ENCODE peak calls at places on chromosomes 2 and 18, in seven cellular contexts. One of them, this sample, is unnamed.

GRCh38 chr2:25125189-25125588 is 43.2 kb downstream of the POMC start:
- DNase-seq in dorsolateral prefrontal cortex: no peak
- DNase-seq in fibroblast of lung: no peak
- DNase-seq in mucosa of descending colon: no peak
- DNase-seq in cardiac muscle cell: no peak
- DNase-seq in GM12864: no peak
- DNase-seq in upper lobe of left lung: no peak
- DNase-seq in this sample: no peak

GRCh38 chr2:20621366-20622295 is 29.3 kb downstream of the HS1BP3 start:
- DNase-seq in GM12864: no peak
- DNase-seq in upper lobe of left lung: no peak
- DNase-seq in cardiac muscle cell: no peak
- DNase-seq in fibroblast of lung: no peak
- DNase-seq in mucosa of descending colon: peak; percentile 39
- DNase-seq in dorsolateral prefrontal cortex: peak; percentile 2
- DNase-seq in this sample: no peak

GRCh38 chr2:200794143-200794542 is 17.6 kb upstream of the BZW1 start:
- DNase-seq in upper lobe of left lung: no peak
- DNase-seq in dorsolateral prefrontal cortex: no peak
- DNase-seq in fibroblast of lung: no peak
- DNase-seq in cardiac muscle cell: no peak
- DNase-seq in GM12864: no peak
- DNase-seq in mucosa of descending colon: no peak
- DNase-seq in this sample: no peak

GRCh38 chr18:46224181-46224775 is 120.1 kb downstream of the HAUS1 start:
- DNase-seq in cardiac muscle cell: no peak
- DNase-seq in mucosa of descending colon: no peak
- DNase-seq in fibroblast of lung: peak; percentile 60
- DNase-seq in upper lobe of left lung: no peak
- DNase-seq in dorsolateral prefrontal cortex: no peak
- DNase-seq in GM12864: no peak
- DNase-seq in this sample: no peak

GRCh38 chr2:201432551-201433388 is 18.5 kb downstream of the TRAK2 start:
- DNase-seq in dorsolateral prefrontal cortex: no peak
- DNase-seq in fibroblast of lung: peak; percentile 59
- DNase-seq in upper lobe of left lung: no peak
- DNase-seq in mucosa of descending colon: no peak
- DNase-seq in cardiac muscle cell: no peak
- DNase-seq in GM12864: no peak
- DNase-seq in this sample: no peak

GRCh38 chr2:212912445-212913103 is 238.8 kb downstream of the IKZF2 start:
- DNase-seq in fibroblast of lung: peak; percentile 63
- DNase-seq in cardiac muscle cell: no peak
- DNase-seq in dorsolateral prefrontal cortex: no peak
- DNase-seq in mucosa of descending colon: peak; percentile 66
- DNase-seq in GM12864: no peak
- DNase-seq in upper lobe of left lung: no peak
- DNase-seq in this sample: no peak

GRCh38 chr2:12232876-12233275 is 483.9 kb upstream of the TRIB2 start:
- DNase-seq in fibroblast of lung: no peak
- DNase-seq in dorsolateral prefrontal cortex: no peak
- DNase-seq in cardiac muscle cell: no peak
- DNase-seq in GM12864: no peak
- DNase-seq in upper lobe of left lung: no peak
- DNase-seq in mucosa of descending colon: no peak
- DNase-seq in this sample: no peak

GRCh38 chr2:164841719-164842623 is at the start of gene COBLL1:
- DNase-seq in fibroblast of lung: peak; percentile 67
- DNase-seq in upper lobe of left lung: peak; percentile 80
- DNase-seq in cardiac muscle cell: peak; percentile 87
- DNase-seq in GM12864: no peak
- DNase-seq in dorsolateral prefrontal cortex: peak; percentile 59
- DNase-seq in mucosa of descending colon: peak; percentile 86
- DNase-seq in this sample: peak; percentile 56

GRCh38 chr2:16861154-16861929 is 195.7 kb upstream of the CYRIA start:
- DNase-seq in mucosa of descending colon: no peak
- DNase-seq in dorsolateral prefrontal cortex: no peak
- DNase-seq in GM12864: no peak
- DNase-seq in upper lobe of left lung: no peak
- DNase-seq in fibroblast of lung: peak; percentile 78
- DNase-seq in cardiac muscle cell: no peak
- DNase-seq in this sample: no peak

GRCh38 chr2:231190531-231191197 is 7.8 kb upstream of the ARMC9 start:
- DNase-seq in fibroblast of lung: peak; percentile 66
- DNase-seq in GM12864: no peak
- DNase-seq in cardiac muscle cell: no peak
- DNase-seq in dorsolateral prefrontal cortex: peak; percentile 37
- DNase-seq in upper lobe of left lung: peak; percentile 61
- DNase-seq in mucosa of descending colon: peak; percentile 72
- DNase-seq in this sample: no peak

GRCh38 chr2:236754234-236754924 is 184.8 kb downstream of the ACKR3 start:
- DNase-seq in fibroblast of lung: no peak
- DNase-seq in cardiac muscle cell: no peak
- DNase-seq in GM12864: no peak
- DNase-seq in upper lobe of left lung: no peak
- DNase-seq in mucosa of descending colon: no peak
- DNase-seq in dorsolateral prefrontal cortex: no peak
- DNase-seq in this sample: no peak

GRCh38 chr2:230898661-230899091 is 26.4 kb downstream of the GPR55 start:
- DNase-seq in upper lobe of left lung: peak; percentile 6
- DNase-seq in cardiac muscle cell: no peak
- DNase-seq in GM12864: no peak
- DNase-seq in fibroblast of lung: no peak
- DNase-seq in mucosa of descending colon: peak; percentile 43
- DNase-seq in dorsolateral prefrontal cortex: no peak
- DNase-seq in this sample: no peak

GRCh38 chr2:71586471-71586870 is 133.1 kb downstream of the DYSF start:
- DNase-seq in dorsolateral prefrontal cortex: no peak
- DNase-seq in cardiac muscle cell: no peak
- DNase-seq in fibroblast of lung: no peak
- DNase-seq in mucosa of descending colon: no peak
- DNase-seq in GM12864: no peak
- DNase-seq in upper lobe of left lung: no peak
- DNase-seq in this sample: no peak

GRCh38 chr2:218291318-218291933 is 877 bp downstream of the TMBIM1 start:
- DNase-seq in mucosa of descending colon: no peak
- DNase-seq in fibroblast of lung: no peak
- DNase-seq in GM12864: no peak
- DNase-seq in dorsolateral prefrontal cortex: no peak
- DNase-seq in cardiac muscle cell: no peak
- DNase-seq in upper lobe of left lung: peak; percentile 67
- DNase-seq in this sample: no peak

GRCh38 chr2:218733615-218734021 is 23.0 kb downstream of the TTLL4 start:
- DNase-seq in upper lobe of left lung: peak; percentile 86
- DNase-seq in cardiac muscle cell: no peak
- DNase-seq in fibroblast of lung: peak; percentile 66
- DNase-seq in mucosa of descending colon: no peak
- DNase-seq in GM12864: peak; percentile 46
- DNase-seq in dorsolateral prefrontal cortex: no peak
- DNase-seq in this sample: no peak

GRCh38 chr2:84958135-84959044 is 12.6 kb upstream of the KCMF1 start:
- DNase-seq in upper lobe of left lung: peak; percentile 44
- DNase-seq in GM12864: no peak
- DNase-seq in mucosa of descending colon: no peak
- DNase-seq in fibroblast of lung: peak; percentile 97
- DNase-seq in dorsolateral prefrontal cortex: no peak
- DNase-seq in cardiac muscle cell: peak; percentile 91
- DNase-seq in this sample: peak; percentile 80

GRCh38 chr2:239721991-239722759 is 303.0 kb downstream of the NDUFA10 start:
- DNase-seq in dorsolateral prefrontal cortex: no peak
- DNase-seq in upper lobe of left lung: no peak
- DNase-seq in GM12864: no peak
- DNase-seq in mucosa of descending colon: no peak
- DNase-seq in fibroblast of lung: no peak
- DNase-seq in cardiac muscle cell: no peak
- DNase-seq in this sample: no peak

GRCh38 chr2:157601807-157602206 is 26.9 kb downstream of the ACVR1C start:
- DNase-seq in GM12864: no peak
- DNase-seq in upper lobe of left lung: no peak
- DNase-seq in fibroblast of lung: no peak
- DNase-seq in dorsolateral prefrontal cortex: no peak
- DNase-seq in cardiac muscle cell: no peak
- DNase-seq in mucosa of descending colon: no peak
- DNase-seq in this sample: no peak

GRCh38 chr2:157592374-157592773 is 36.3 kb downstream of the ACVR1C start:
- DNase-seq in GM12864: no peak
- DNase-seq in mucosa of descending colon: no peak
- DNase-seq in fibroblast of lung: no peak
- DNase-seq in upper lobe of left lung: no peak
- DNase-seq in dorsolateral prefrontal cortex: no peak
- DNase-seq in cardiac muscle cell: no peak
- DNase-seq in this sample: no peak

GRCh38 chr2:157592983-157593382 is 35.7 kb downstream of the ACVR1C start:
- DNase-seq in upper lobe of left lung: no peak
- DNase-seq in mucosa of descending colon: no peak
- DNase-seq in cardiac muscle cell: no peak
- DNase-seq in dorsolateral prefrontal cortex: no peak
- DNase-seq in fibroblast of lung: peak; percentile 1
- DNase-seq in GM12864: no peak
- DNase-seq in this sample: no peak

GRCh38 chr2:157593411-157593810 is 35.3 kb downstream of the ACVR1C start:
- DNase-seq in mucosa of descending colon: no peak
- DNase-seq in GM12864: no peak
- DNase-seq in cardiac muscle cell: no peak
- DNase-seq in dorsolateral prefrontal cortex: no peak
- DNase-seq in fibroblast of lung: no peak
- DNase-seq in upper lobe of left lung: no peak
- DNase-seq in this sample: no peak

GRCh38 chr2:157596992-157597681 is 31.5 kb downstream of the ACVR1C start:
- DNase-seq in GM12864: no peak
- DNase-seq in dorsolateral prefrontal cortex: peak; percentile 22
- DNase-seq in cardiac muscle cell: peak; percentile 44
- DNase-seq in mucosa of descending colon: no peak
- DNase-seq in fibroblast of lung: peak; percentile 12
- DNase-seq in upper lobe of left lung: peak; percentile 26
- DNase-seq in this sample: no peak
- H3K4me3 ChIP-seq in GM12864: no peak overlapping the region
- H3K4me3 ChIP-seq in dorsolateral prefrontal cortex: peak overlapping the region; percentile 13
- H3K4me3 ChIP-seq in cardiac muscle cell: no peak overlapping the region
- H3K4me3 ChIP-seq in mucosa of descending colon: no peak overlapping the region
- H3K4me3 ChIP-seq in fibroblast of lung: no peak overlapping the region
- H3K4me3 ChIP-seq in upper lobe of left lung: peak overlapping the region; percentile 15
- H3K4me3 ChIP-seq in this sample: no peak overlapping the region

GRCh38 chr2:26864646-26865045 is 16.7 kb downstream of the DPYSL5 start:
- DNase-seq in mucosa of descending colon: no peak
- DNase-seq in fibroblast of lung: no peak
- DNase-seq in dorsolateral prefrontal cortex: no peak
- DNase-seq in upper lobe of left lung: no peak
- DNase-seq in cardiac muscle cell: no peak
- DNase-seq in GM12864: no peak
- DNase-seq in this sample: no peak
- TF ChIP-seq CTCF in mucosa of descending colon: no peak
- TF ChIP-seq CTCF in fibroblast of lung: no peak
- TF ChIP-seq CTCF in dorsolateral prefrontal cortex: no peak
- TF ChIP-seq CTCF in upper lobe of left lung: no peak
- TF ChIP-seq CTCF in cardiac muscle cell: no peak
- TF ChIP-seq CTCF in GM12864: no peak
- TF ChIP-seq CTCF in this sample: no peak

GRCh38 chr2:175926272-175926671 is 75.8 kb downstream of the LNPK start:
- DNase-seq in dorsolateral prefrontal cortex: no peak
- DNase-seq in fibroblast of lung: peak; percentile 70
- DNase-seq in mucosa of descending colon: no peak
- DNase-seq in upper lobe of left lung: no peak
- DNase-seq in GM12864: no peak
- DNase-seq in cardiac muscle cell: no peak
- DNase-seq in this sample: no peak
- H3K4me3 ChIP-seq in dorsolateral prefrontal cortex: no peak overlapping the region
- H3K4me3 ChIP-seq in fibroblast of lung: no peak overlapping the region
- H3K4me3 ChIP-seq in mucosa of descending colon: no peak overlapping the region
- H3K4me3 ChIP-seq in upper lobe of left lung: no peak overlapping the region
- H3K4me3 ChIP-seq in GM12864: no peak overlapping the region
- H3K4me3 ChIP-seq in cardiac muscle cell: no peak overlapping the region
- H3K4me3 ChIP-seq in this sample: no peak overlapping the region

GRCh38 chr2:45871025-45871424 is 219.6 kb downstream of the PRKCE start:
- DNase-seq in mucosa of descending colon: no peak
- DNase-seq in upper lobe of left lung: no peak
- DNase-seq in fibroblast of lung: no peak
- DNase-seq in dorsolateral prefrontal cortex: no peak
- DNase-seq in GM12864: no peak
- DNase-seq in cardiac muscle cell: no peak
- DNase-seq in this sample: no peak
- TF ChIP-seq CTCF in mucosa of descending colon: no peak
- TF ChIP-seq CTCF in upper lobe of left lung: no peak
- TF ChIP-seq CTCF in fibroblast of lung: no peak
- TF ChIP-seq CTCF in dorsolateral prefrontal cortex: no peak
- TF ChIP-seq CTCF in GM12864: no peak
- TF ChIP-seq CTCF in cardiac muscle cell: no peak
- TF ChIP-seq CTCF in this sample: no peak

GRCh38 chr2:128319773-128320608 is 1.3 kb upstream of the HS6ST1 start:
- DNase-seq in upper lobe of left lung: no peak
- DNase-seq in mucosa of descending colon: peak; percentile 57
- DNase-seq in cardiac muscle cell: no peak
- DNase-seq in GM12864: no peak
- DNase-seq in fibroblast of lung: no peak
- DNase-seq in dorsolateral prefrontal cortex: no peak
- DNase-seq in this sample: no peak

GRCh38 chr2:128322651-128323491 is 4.2 kb upstream of the HS6ST1 start:
- DNase-seq in upper lobe of left lung: peak; percentile 21
- DNase-seq in mucosa of descending colon: peak; percentile 64
- DNase-seq in dorsolateral prefrontal cortex: no peak
- DNase-seq in fibroblast of lung: no peak
- DNase-seq in cardiac muscle cell: no peak
- DNase-seq in GM12864: no peak
- DNase-seq in this sample: no peak

GRCh38 chr2:128321784-128322650 is 3.3 kb upstream of the HS6ST1 start:
- DNase-seq in fibroblast of lung: peak; percentile 69
- DNase-seq in mucosa of descending colon: peak; percentile 86
- DNase-seq in GM12864: peak; percentile 12
- DNase-seq in dorsolateral prefrontal cortex: peak; percentile 87
- DNase-seq in upper lobe of left lung: peak; percentile 89
- DNase-seq in cardiac muscle cell: peak; percentile 91
- DNase-seq in this sample: peak; percentile 31

GRCh38 chr2:128320609-128321420 is 2.1 kb upstream of the HS6ST1 start:
- DNase-seq in fibroblast of lung: no peak
- DNase-seq in cardiac muscle cell: no peak
- DNase-seq in dorsolateral prefrontal cortex: no peak
- DNase-seq in mucosa of descending colon: no peak
- DNase-seq in GM12864: no peak
- DNase-seq in upper lobe of left lung: no peak
- DNase-seq in this sample: no peak

DNA sequence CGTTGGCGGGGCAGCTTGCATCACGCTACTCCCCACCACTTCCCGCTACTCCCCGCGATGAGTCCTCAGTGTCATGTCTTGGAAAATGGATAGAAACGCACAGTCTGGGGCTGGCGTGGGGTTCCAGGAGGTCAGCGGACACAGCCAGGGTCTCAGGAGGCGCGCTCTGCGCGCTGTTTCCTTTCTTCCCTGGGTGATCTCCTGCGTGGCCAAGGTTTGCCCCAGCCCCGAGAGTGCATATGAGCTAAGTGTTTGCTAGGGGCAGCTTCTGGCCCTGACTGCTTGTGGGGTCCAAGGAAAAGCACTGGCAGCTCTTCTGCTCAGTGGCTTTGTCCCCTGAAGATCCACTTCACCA is 2.7 kb upstream of the HS6ST1 start:
- DNase-seq in GM12864: no peak
- DNase-seq in mucosa of descending colon: no peak
- DNase-seq in cardiac muscle cell: no peak
- DNase-seq in fibroblast of lung: no peak
- DNase-seq in upper lobe of left lung: peak; percentile 21
- DNase-seq in dorsolateral prefrontal cortex: no peak
- DNase-seq in this sample: no peak
- H3K4me3 ChIP-seq in GM12864: no peak overlapping the region
- H3K4me3 ChIP-seq in mucosa of descending colon: no peak overlapping the region
- H3K4me3 ChIP-seq in cardiac muscle cell: no peak overlapping the region
- H3K4me3 ChIP-seq in fibroblast of lung: no peak overlapping the region
- H3K4me3 ChIP-seq in upper lobe of left lung: peak overlapping the region; percentile 60
- H3K4me3 ChIP-seq in dorsolateral prefrontal cortex: no peak overlapping the region
- H3K4me3 ChIP-seq in this sample: no peak overlapping the region